ENCODE peak calls at places on chromosomes 6 and 20, in four cellular contexts. One of them, this sample, is unnamed.

GRCh38 chr6:136510299-136510698 is 39.9 kb downstream of the MAP7 start:
- DNase-seq in progenitor cell of endocrine pancreas: no peak
- DNase-seq in left ventricle myocardium inferior: no peak
- DNase-seq in T-helper 2 cell: no peak
- DNase-seq in this sample: no peak

GRCh38 chr20:62413896-62414481 is 6.9 kb upstream of the CABLES2 start:
- DNase-seq in T-helper 2 cell: no peak
- DNase-seq in progenitor cell of endocrine pancreas: no peak
- DNase-seq in left ventricle myocardium inferior: no peak
- DNase-seq in this sample: no peak

GRCh38 chr20:36243726-36244125 is 7.4 kb downstream of the AAR2 start:
- DNase-seq in left ventricle myocardium inferior: no peak
- DNase-seq in progenitor cell of endocrine pancreas: no peak
- DNase-seq in T-helper 2 cell: no peak
- DNase-seq in this sample: no peak

GRCh38 chr6:163419413-163420314 is 5.1 kb downstream of the QKI start:
- DNase-seq in progenitor cell of endocrine pancreas: no peak
- DNase-seq in T-helper 2 cell: no peak
- DNase-seq in left ventricle myocardium inferior: no peak
- DNase-seq in this sample: peak

GRCh38 chr6:2949536-2950083 is 21.8 kb downstream of the SERPINB6 start:
- DNase-seq in T-helper 2 cell: no peak
- DNase-seq in left ventricle myocardium inferior: no peak
- DNase-seq in progenitor cell of endocrine pancreas: no peak
- DNase-seq in this sample: no peak

GRCh38 chr6:74741608-74742007 is 464.2 kb downstream of the COL12A1 start:
- DNase-seq in progenitor cell of endocrine pancreas: no peak
- DNase-seq in T-helper 2 cell: no peak
- DNase-seq in left ventricle myocardium inferior: no peak
- DNase-seq in this sample: no peak

GRCh38 chr6:92847988-92848387 is 571.4 kb downstream of the EPHA7 start:
- DNase-seq in left ventricle myocardium inferior: no peak
- DNase-seq in T-helper 2 cell: no peak
- DNase-seq in progenitor cell of endocrine pancreas: no peak
- DNase-seq in this sample: no peak

GRCh38 chr6:89347825-89348224 is 4.7 kb downstream of the UBE2J1 start:
- DNase-seq in left ventricle myocardium inferior: peak
- DNase-seq in T-helper 2 cell: no peak
- DNase-seq in progenitor cell of endocrine pancreas: no peak
- DNase-seq in this sample: no peak

GRCh38 chr6:166112580-166112979 is 55.1 kb downstream of the TBXT start:
- DNase-seq in progenitor cell of endocrine pancreas: no peak
- DNase-seq in T-helper 2 cell: no peak
- DNase-seq in left ventricle myocardium inferior: no peak
- DNase-seq in this sample: no peak

GRCh38 chr6:15819226-15819625 is 156.4 kb upstream of the DTNBP1 start:
- DNase-seq in progenitor cell of endocrine pancreas: no peak
- DNase-seq in T-helper 2 cell: no peak
- DNase-seq in left ventricle myocardium inferior: no peak
- DNase-seq in this sample: no peak

GRCh38 chr6:40717411-40718057 is 130.4 kb upstream of the LRFN2 start:
- DNase-seq in left ventricle myocardium inferior: no peak
- DNase-seq in progenitor cell of endocrine pancreas: no peak
- DNase-seq in T-helper 2 cell: no peak
- DNase-seq in this sample: no peak